ENCODE peak calls at places on chromosomes 11 and 22, in five cellular contexts. P is HTR-8/SVneo, C is DMS 273 treated with DMSO at 0.1 percent for 48 hours, T is Calu3, E is neural crest cell. I is an unnamed sample.
A peak's percentile ranks its signal among the peaks of the same experiment; 100 is the strongest.

GRCh38 chr22:45319319-45319675 is 9.6 kb downstream of the FAM118A start:
- DNase-seq in E (no peak), P (no peak), T (no peak), C (no peak), I (peak; percentile 72)

GRCh38 chr11:8671242-8671641 is 11.2 kb downstream of the TRIM66 start:
- DNase-seq in C (peak; percentile 70), P (peak; percentile 52), E (peak; percentile 40), T (no peak), I (peak; percentile 94)

GRCh38 chr11:106482920-106483761 is 405.7 kb downstream of the AASDHPPT start:
- DNase-seq in E (no peak), T (no peak), C (peak; percentile 18), P (no peak), I (peak; percentile 71)

GRCh38 chr11:28835790-28836189 is 727.6 kb downstream of the METTL15 start:
- DNase-seq in P (no peak), C (no peak), T (peak; percentile 28), E (no peak), I (peak; percentile 47)

GRCh38 chr22:41898645-41899044 is 16.2 kb downstream of the SHISA8 start:
- DNase-seq in T (no peak), E (no peak), C (no peak), P (no peak), I (no peak)

GRCh38 chr11:69151811-69152210 is 3.9 kb upstream of the SMIM38 start:
- DNase-seq in C (no peak), P (no peak), T (no peak), E (no peak), I (peak; percentile 49)

GRCh38 chr11:12220305-12220704 is 109.9 kb downstream of the MICAL2 start:
- DNase-seq in P (no peak), E (no peak), C (peak; percentile 35), T (no peak), I (peak; percentile 49)

GRCh38 chr22:41909290-41910049 is 5.4 kb downstream of the SHISA8 start:
- DNase-seq in C (no peak), P (no peak), E (no peak), T (no peak), I (no peak)

GRCh38 chr11:117189191-117189940 is 9.8 kb upstream of the TAGLN start:
- DNase-seq in C (no peak), T (no peak), P (no peak), E (no peak), I (no peak)

GRCh38 chr11:132187814-132188213 is 817.4 kb downstream of the NTM start:
- DNase-seq in P (no peak), E (no peak), C (no peak), T (no peak), I (peak; percentile 6)

GRCh38 chr11:110026823-110027626 is 66.2 kb upstream of the ZC3H12C start:
- DNase-seq in T (no peak), E (no peak), P (no peak), C (no peak), I (no peak)

I was measured in fibroblast of pulmonary artery.